ENCODE peak calls at places on chromosomes 5 and 9, in ten cellular contexts. F is fibroblast of the aortic adventitia, D is GM23338, H is uterus, A is left lung, X is brain microvascular endothelial cell, E is body of pancreas, B is astrocyte of the spinal cord, R is GM23248, U is fibroblast of pulmonary artery. V is an unnamed sample.

GRCh38 chr5:2138896-2139295 is 256.2 kb upstream of the IRX4 start:
- DNase-seq in F (no peak), D (no peak), H (no peak), A (no peak), X (no peak), E (no peak), B (no peak), R (no peak), U (no peak), V (no peak)

GRCh38 chr9:135296783-135297715 is 182.5 kb upstream of the PPP1R26 start:
- DNase-seq in F (no peak), D (no peak), H (no peak), A (peak; percentile 44), X (no peak), E (peak; percentile 77), B (no peak), R (no peak), U (no peak), V (no peak)

GRCh38 chr5:129078660-129079059 is 15.9 kb upstream of the ISOC1 start:
- DNase-seq in F (no peak), D (no peak), H (no peak), A (no peak), X (no peak), E (no peak), B (no peak), R (no peak), U (no peak), V (no peak)

GRCh38 chr5:1851290-1851934 is 31.3 kb downstream of the IRX4 start:
- DNase-seq in F (no peak), D (peak; percentile 73), H (no peak), A (peak; percentile 60), X (no peak), E (no peak), B (no peak), R (no peak), U (no peak), V (no peak)

GRCh38 chr9:133703571-133704399 is 34.4 kb downstream of the SARDH start:
- DNase-seq in F (no peak), D (no peak), H (no peak), A (peak; percentile 68), X (no peak), E (no peak), B (no peak), R (no peak), U (no peak), V (no peak)

GRCh38 chr5:89282832-89283510 is 400.0 kb upstream of the MEF2C start:
- DNase-seq in F (peak; percentile 78), D (no peak), H (no peak), A (no peak), X (peak; percentile 80), E (no peak), B (peak; percentile 71), R (peak; percentile 60), U (peak; percentile 32), V (peak; percentile 75)

GRCh38 chr9:87898151-87898550 is 15.5 kb downstream of the SPATA31E1 start:
- DNase-seq in F (peak; percentile 43), D (no peak), H (no peak), A (no peak), X (no peak), E (no peak), B (peak; percentile 23), R (peak; percentile 50), U (peak; percentile 44), V (no peak)

GRCh38 chr5:36778336-36778735 is 98.2 kb upstream of the NIPBL start:
- DNase-seq in F (no peak), D (no peak), H (no peak), A (no peak), X (no peak), E (no peak), B (no peak), R (no peak), U (no peak), V (no peak)

GRCh38 chr9:37621299-37621934 is 29.0 kb upstream of the TOMM5 start:
- DNase-seq in F (no peak), D (no peak), H (no peak), A (no peak), X (no peak), E (no peak), B (no peak), R (no peak), U (peak; percentile 11), V (no peak)

GRCh38 chr5:173926359-173926758 is 38.2 kb downstream of the CPEB4 start:
- DNase-seq in F (peak; percentile 51), D (no peak), H (peak; percentile 38), A (no peak), X (peak; percentile 38), E (peak; percentile 64), B (peak; percentile 45), R (peak; percentile 68), U (peak; percentile 57), V (no peak)

GRCh38 chr5:43316421-43316820 is 3.2 kb upstream of the HMGCS1 start:
- DNase-seq in F (no peak), D (no peak), H (no peak), A (no peak), X (no peak), E (no peak), B (no peak), R (no peak), U (no peak), V (no peak)

GRCh38 chr5:148984333-148984732 is 78.5 kb downstream of the SH3TC2 start:
- DNase-seq in F (peak; percentile 39), D (peak; percentile 60), H (no peak), A (no peak), X (no peak), E (no peak), B (no peak), R (peak; percentile 27), U (peak; percentile 53), V (no peak)

GRCh38 chr5:80744149-80744548 is 89.4 kb upstream of the DHFR start:
- DNase-seq in F (no peak), D (no peak), H (no peak), A (no peak), X (no peak), E (no peak), B (no peak), R (no peak), U (no peak), V (no peak)

GRCh38 chr5:145521066-145521465 is 314.1 kb downstream of the PRELID2 start:
- DNase-seq in F (no peak), D (no peak), H (no peak), A (no peak), X (no peak), E (no peak), B (no peak), R (no peak), U (no peak), V (no peak)

GRCh38 chr5:145521523-145521922 is 313.6 kb downstream of the PRELID2 start:
- DNase-seq in F (no peak), D (no peak), H (no peak), A (no peak), X (no peak), E (no peak), B (no peak), R (no peak), U (no peak), V (no peak)

GRCh38 chr5:145520335-145520734 is 314.8 kb downstream of the PRELID2 start:
- DNase-seq in F (no peak), D (peak; percentile 14), H (no peak), A (no peak), X (no peak), E (no peak), B (no peak), R (no peak), U (no peak), V (no peak)
- H3K4me3 ChIP-seq in F (no peak overlapping the region), D (no peak overlapping the region), H (no peak overlapping the region), A (no peak overlapping the region), X (no peak overlapping the region), E (no peak overlapping the region), B (no peak overlapping the region), R (no peak overlapping the region), U (no peak overlapping the region), V (no peak overlapping the region)

GRCh38 chr5:72300590-72301339 is 19.3 kb downstream of the MRPS27 start:
- DNase-seq in F (peak; percentile 45), D (no peak), H (no peak), A (no peak), X (no peak), E (no peak), B (no peak), R (peak; percentile 16), U (peak; percentile 21), V (no peak)

GRCh38 chr5:72295539-72295938 is 24.5 kb downstream of the MRPS27 start:
- DNase-seq in F (no peak), D (no peak), H (no peak), A (no peak), X (no peak), E (no peak), B (no peak), R (no peak), U (no peak), V (no peak)

GRCh38 chr5:72301557-72301956 is 18.5 kb downstream of the MRPS27 start:
- DNase-seq in F (no peak), D (peak; percentile 39), H (no peak), A (no peak), X (no peak), E (no peak), B (no peak), R (no peak), U (no peak), V (no peak)

GRCh38 chr5:72296251-72296650 is 23.8 kb downstream of the MRPS27 start:
- DNase-seq in F (no peak), D (no peak), H (no peak), A (no peak), X (no peak), E (no peak), B (no peak), R (no peak), U (no peak), V (no peak)

GRCh38 chr5:72298711-72299110 is 21.3 kb downstream of the MRPS27 start:
- DNase-seq in F (no peak), D (no peak), H (no peak), A (no peak), X (no peak), E (no peak), B (no peak), R (no peak), U (no peak), V (no peak)
- H3K4me3 ChIP-seq in F (no peak overlapping the region), D (no peak overlapping the region), H (no peak overlapping the region), A (no peak overlapping the region), X (no peak overlapping the region), E (no peak overlapping the region), B (no peak overlapping the region), R (no peak overlapping the region), U (no peak overlapping the region), V (no peak overlapping the region)

DNA sequence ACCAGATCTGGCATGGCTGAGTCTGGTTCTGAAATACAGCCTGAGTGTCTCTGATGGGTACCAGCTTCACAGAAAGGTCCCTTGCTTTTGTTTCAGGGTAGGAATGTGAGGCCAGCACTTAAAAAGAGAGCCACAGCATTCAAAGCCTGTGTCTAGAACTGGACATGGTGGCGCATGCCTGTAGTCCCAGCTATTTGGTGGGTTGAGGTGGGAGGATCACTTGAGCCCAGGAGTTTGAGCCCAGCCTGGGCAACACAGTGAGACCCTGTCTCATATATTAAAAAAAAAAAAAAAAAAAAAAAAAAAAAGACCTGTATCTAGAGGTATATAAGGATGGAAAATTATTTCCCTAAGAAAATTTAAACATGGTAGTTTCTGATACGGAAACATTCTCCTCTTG is 202.3 kb downstream of the GAPVD1 start:
- DNase-seq in F (no peak), D (no peak), H (no peak), A (no peak), X (no peak), E (no peak), B (no peak), R (no peak), U (no peak), V (no peak)
- H3K4me3 ChIP-seq in F (no peak overlapping the region), D (no peak overlapping the region), H (no peak overlapping the region), A (no peak overlapping the region), X (no peak overlapping the region), E (no peak overlapping the region), B (no peak overlapping the region), R (no peak overlapping the region), U (no peak overlapping the region), V (no peak overlapping the region)

GRCh38 chr5:98568336-98568735 is 205.1 kb upstream of the RGMB start:
- DNase-seq in F (peak; percentile 48), D (no peak), H (no peak), A (no peak), X (peak; percentile 27), E (no peak), B (peak; percentile 22), R (peak; percentile 66), U (no peak), V (no peak)
- H3K4me3 ChIP-seq in F (no peak overlapping the region), D (no peak overlapping the region), H (no peak overlapping the region), A (no peak overlapping the region), X (no peak overlapping the region), E (no peak overlapping the region), B (no peak overlapping the region), R (no peak overlapping the region), U (no peak overlapping the region), V (no peak overlapping the region)